ENCODE peak calls at places on chromosomes 13 and 19, in nine cellular contexts. One of them, this sample, is unnamed.

GRCh38 chr19:5001547-5002131 is 32.7 kb downstream of the KDM4B start:
- DNase-seq in RWPE1: peak; percentile 30
- DNase-seq in pancreas: no peak
- DNase-seq in GM23338: peak; percentile 75
- DNase-seq in ascending aorta: no peak
- DNase-seq in stomach: no peak
- DNase-seq in A549: peak; percentile 62
- DNase-seq in HCT116: peak; percentile 32
- DNase-seq in tibial nerve: no peak
- DNase-seq in this sample: peak; percentile 54

GRCh38 chr13:104008571-104009435 is 942.6 kb upstream of the SLC10A2 start:
- DNase-seq in pancreas: no peak
- DNase-seq in tibial nerve: no peak
- DNase-seq in A549: no peak
- DNase-seq in ascending aorta: no peak
- DNase-seq in GM23338: no peak
- DNase-seq in HCT116: no peak
- DNase-seq in stomach: no peak
- DNase-seq in RWPE1: no peak
- DNase-seq in this sample: no peak

GRCh38 chr19:10977773-10978155 is 16.9 kb downstream of the SMARCA4 start:
- DNase-seq in HCT116: no peak
- DNase-seq in stomach: no peak
- DNase-seq in tibial nerve: no peak
- DNase-seq in pancreas: no peak
- DNase-seq in A549: no peak
- DNase-seq in RWPE1: no peak
- DNase-seq in ascending aorta: no peak
- DNase-seq in GM23338: no peak
- DNase-seq in this sample: no peak

GRCh38 chr13:112616586-112617381 is 28.8 kb upstream of the TUBGCP3 start:
- DNase-seq in A549: peak; percentile 51
- DNase-seq in ascending aorta: no peak
- DNase-seq in stomach: no peak
- DNase-seq in GM23338: peak; percentile 75
- DNase-seq in RWPE1: no peak
- DNase-seq in HCT116: peak; percentile 55
- DNase-seq in tibial nerve: no peak
- DNase-seq in pancreas: no peak
- DNase-seq in this sample: no peak

GRCh38 chr13:101217086-101217485 is 199.2 kb downstream of the NALCN start:
- DNase-seq in A549: no peak
- DNase-seq in ascending aorta: no peak
- DNase-seq in tibial nerve: no peak
- DNase-seq in RWPE1: no peak
- DNase-seq in pancreas: no peak
- DNase-seq in HCT116: no peak
- DNase-seq in GM23338: no peak
- DNase-seq in stomach: no peak
- DNase-seq in this sample: no peak

GRCh38 chr13:21703846-21704245 is 33.0 kb downstream of the FGF9 start:
- DNase-seq in RWPE1: peak; percentile 11
- DNase-seq in HCT116: no peak
- DNase-seq in A549: peak; percentile 18
- DNase-seq in GM23338: no peak
- DNase-seq in stomach: no peak
- DNase-seq in ascending aorta: no peak
- DNase-seq in tibial nerve: no peak
- DNase-seq in pancreas: no peak
- DNase-seq in this sample: no peak

GRCh38 chr13:28529836-28530235 is 34.9 kb upstream of the FLT1 start:
- DNase-seq in tibial nerve: no peak
- DNase-seq in pancreas: no peak
- DNase-seq in A549: no peak
- DNase-seq in HCT116: no peak
- DNase-seq in ascending aorta: no peak
- DNase-seq in GM23338: no peak
- DNase-seq in stomach: no peak
- DNase-seq in RWPE1: no peak
- DNase-seq in this sample: no peak

GRCh38 chr19:8194528-8195275 is 14.5 kb upstream of the CERS4 start:
- DNase-seq in HCT116: no peak
- DNase-seq in GM23338: no peak
- DNase-seq in A549: no peak
- DNase-seq in tibial nerve: no peak
- DNase-seq in ascending aorta: no peak
- DNase-seq in pancreas: no peak
- DNase-seq in RWPE1: no peak
- DNase-seq in stomach: peak; percentile 35
- DNase-seq in this sample: no peak

GRCh38 chr19:34291235-34291634 is 36.9 kb downstream of the GARRE1 start:
- DNase-seq in A549: no peak
- DNase-seq in stomach: no peak
- DNase-seq in ascending aorta: no peak
- DNase-seq in RWPE1: no peak
- DNase-seq in HCT116: no peak
- DNase-seq in pancreas: no peak
- DNase-seq in GM23338: no peak
- DNase-seq in tibial nerve: no peak
- DNase-seq in this sample: no peak

GRCh38 chr19:50516456-50516855 is 2.7 kb upstream of the ASPDH start:
- DNase-seq in HCT116: no peak
- DNase-seq in ascending aorta: no peak
- DNase-seq in pancreas: no peak
- DNase-seq in GM23338: peak; percentile 63
- DNase-seq in RWPE1: no peak
- DNase-seq in A549: no peak
- DNase-seq in stomach: no peak
- DNase-seq in tibial nerve: no peak
- DNase-seq in this sample: no peak

GRCh38 chr19:51398096-51398704 is 7.8 kb upstream of the C19orf84 start:
- DNase-seq in A549: peak; percentile 49
- DNase-seq in stomach: no peak
- DNase-seq in RWPE1: peak; percentile 29
- DNase-seq in HCT116: no peak
- DNase-seq in ascending aorta: no peak
- DNase-seq in pancreas: no peak
- DNase-seq in tibial nerve: no peak
- DNase-seq in GM23338: peak; percentile 70
- DNase-seq in this sample: no peak

GRCh38 chr13:39773833-39774232 is 118.4 kb downstream of the COG6 start:
- DNase-seq in A549: no peak
- DNase-seq in HCT116: no peak
- DNase-seq in GM23338: no peak
- DNase-seq in tibial nerve: no peak
- DNase-seq in ascending aorta: no peak
- DNase-seq in stomach: no peak
- DNase-seq in pancreas: no peak
- DNase-seq in RWPE1: no peak
- DNase-seq in this sample: no peak

GRCh38 chr19:4431808-4432674 is 25.6 kb downstream of the UBXN6 start:
- DNase-seq in A549: no peak
- DNase-seq in HCT116: no peak
- DNase-seq in GM23338: no peak
- DNase-seq in stomach: no peak
- DNase-seq in pancreas: no peak
- DNase-seq in ascending aorta: no peak
- DNase-seq in RWPE1: no peak
- DNase-seq in tibial nerve: no peak
- DNase-seq in this sample: no peak

GRCh38 chr13:76293751-76294150 is 592.5 kb downstream of the KCTD12 start:
- DNase-seq in A549: peak; percentile 1
- DNase-seq in RWPE1: no peak
- DNase-seq in HCT116: no peak
- DNase-seq in stomach: no peak
- DNase-seq in GM23338: no peak
- DNase-seq in pancreas: no peak
- DNase-seq in tibial nerve: no peak
- DNase-seq in ascending aorta: no peak
- DNase-seq in this sample: no peak

GRCh38 chr13:87669379-87669978 is 1.7 kb upstream of the SLITRK5 start:
- DNase-seq in RWPE1: no peak
- DNase-seq in pancreas: no peak
- DNase-seq in GM23338: peak; percentile 76
- DNase-seq in ascending aorta: no peak
- DNase-seq in A549: peak; percentile 66
- DNase-seq in tibial nerve: no peak
- DNase-seq in HCT116: no peak
- DNase-seq in stomach: no peak
- DNase-seq in this sample: peak; percentile 14

GRCh38 chr19:51511353-51511752 is 9.8 kb upstream of the SIGLEC12 start:
- DNase-seq in pancreas: no peak
- DNase-seq in tibial nerve: no peak
- DNase-seq in A549: peak; percentile 19
- DNase-seq in HCT116: peak; percentile 7
- DNase-seq in GM23338: peak; percentile 85
- DNase-seq in RWPE1: no peak
- DNase-seq in stomach: no peak
- DNase-seq in ascending aorta: no peak
- DNase-seq in this sample: no peak

GRCh38 chr13:114319441-114319871 is 5.2 kb downstream of the CHAMP1 start:
- DNase-seq in stomach: no peak
- DNase-seq in ascending aorta: no peak
- DNase-seq in HCT116: no peak
- DNase-seq in A549: no peak
- DNase-seq in pancreas: no peak
- DNase-seq in RWPE1: no peak
- DNase-seq in tibial nerve: no peak
- DNase-seq in GM23338: no peak
- DNase-seq in this sample: no peak

GRCh38 chr13:48875071-48875470 is 100.6 kb upstream of the FNDC3A start:
- DNase-seq in tibial nerve: no peak
- DNase-seq in RWPE1: no peak
- DNase-seq in HCT116: no peak
- DNase-seq in A549: no peak
- DNase-seq in ascending aorta: no peak
- DNase-seq in GM23338: peak; percentile 53
- DNase-seq in stomach: no peak
- DNase-seq in pancreas: no peak
- DNase-seq in this sample: no peak

GRCh38 chr13:66323695-66324094 is 906.4 kb downstream of the PCDH9 start:
- DNase-seq in pancreas: no peak
- DNase-seq in tibial nerve: no peak
- DNase-seq in GM23338: no peak
- DNase-seq in stomach: no peak
- DNase-seq in A549: no peak
- DNase-seq in RWPE1: no peak
- DNase-seq in ascending aorta: no peak
- DNase-seq in HCT116: no peak
- DNase-seq in this sample: no peak

GRCh38 chr13:108769213-108770070 is 140.0 kb downstream of the MYO16 start:
- DNase-seq in A549: peak; percentile 66
- DNase-seq in ascending aorta: no peak
- DNase-seq in stomach: no peak
- DNase-seq in tibial nerve: no peak
- DNase-seq in GM23338: no peak
- DNase-seq in pancreas: no peak
- DNase-seq in HCT116: no peak
- DNase-seq in RWPE1: peak; percentile 27
- DNase-seq in this sample: no peak

GRCh38 chr13:30892966-30893365 is 13.1 kb upstream of the MEDAG start:
- DNase-seq in ascending aorta: peak; percentile 86
- DNase-seq in pancreas: no peak
- DNase-seq in stomach: no peak
- DNase-seq in RWPE1: no peak
- DNase-seq in HCT116: peak; percentile 77
- DNase-seq in A549: peak; percentile 53
- DNase-seq in GM23338: peak; percentile 87
- DNase-seq in tibial nerve: peak; percentile 59
- DNase-seq in this sample: peak; percentile 14

GRCh38 chr13:110528911-110529310 is 32.6 kb downstream of the RAB20 start:
- DNase-seq in GM23338: no peak
- DNase-seq in pancreas: no peak
- DNase-seq in HCT116: no peak
- DNase-seq in tibial nerve: no peak
- DNase-seq in ascending aorta: no peak
- DNase-seq in A549: no peak
- DNase-seq in RWPE1: no peak
- DNase-seq in stomach: no peak
- DNase-seq in this sample: no peak

GRCh38 chr13:94599877-94600276 is 1.8 kb upstream of the GPR180 start:
- DNase-seq in A549: no peak
- DNase-seq in GM23338: no peak
- DNase-seq in pancreas: no peak
- DNase-seq in tibial nerve: no peak
- DNase-seq in HCT116: no peak
- DNase-seq in RWPE1: no peak
- DNase-seq in ascending aorta: no peak
- DNase-seq in stomach: no peak
- DNase-seq in this sample: no peak
- H3K27ac ChIP-seq in A549: no peak overlapping the region
- H3K27ac ChIP-seq in GM23338: no peak overlapping the region
- H3K27ac ChIP-seq in pancreas: no peak overlapping the region
- H3K27ac ChIP-seq in tibial nerve: no peak overlapping the region
- H3K27ac ChIP-seq in HCT116: no peak overlapping the region
- H3K27ac ChIP-seq in RWPE1: no peak overlapping the region
- H3K27ac ChIP-seq in ascending aorta: no peak overlapping the region
- H3K27ac ChIP-seq in stomach: no peak overlapping the region
- H3K27ac ChIP-seq in this sample: no peak overlapping the region

GRCh38 chr19:16200038-16200775 is 2.5 kb downstream of the AP1M1 start:
- DNase-seq in RWPE1: no peak
- DNase-seq in HCT116: no peak
- DNase-seq in tibial nerve: peak; percentile 61
- DNase-seq in A549: peak; percentile 35
- DNase-seq in pancreas: no peak
- DNase-seq in ascending aorta: peak; percentile 72
- DNase-seq in GM23338: peak; percentile 21
- DNase-seq in stomach: no peak
- DNase-seq in this sample: no peak
- H3K27ac ChIP-seq in RWPE1: peak overlapping the region; percentile 81
- H3K27ac ChIP-seq in HCT116: no peak overlapping the region
- H3K27ac ChIP-seq in tibial nerve: no peak overlapping the region
- H3K27ac ChIP-seq in A549: no peak overlapping the region
- H3K27ac ChIP-seq in pancreas: no peak overlapping the region
- H3K27ac ChIP-seq in ascending aorta: peak overlapping the region; percentile 32
- H3K27ac ChIP-seq in GM23338: no peak overlapping the region
- H3K27ac ChIP-seq in stomach: peak overlapping the region; percentile 86
- H3K27ac ChIP-seq in this sample: no peak overlapping the region

GRCh38 chr19:56080669-56081401 is 40.3 kb downstream of the ZNF787 start:
- DNase-seq in GM23338: peak; percentile 93
- DNase-seq in ascending aorta: peak; percentile 81
- DNase-seq in pancreas: peak; percentile 84
- DNase-seq in HCT116: peak; percentile 39
- DNase-seq in stomach: peak; percentile 86
- DNase-seq in A549: peak; percentile 65
- DNase-seq in RWPE1: peak; percentile 44
- DNase-seq in tibial nerve: peak; percentile 75
- DNase-seq in this sample: peak; percentile 85
- H3K27ac ChIP-seq in GM23338: no peak overlapping the region
- H3K27ac ChIP-seq in ascending aorta: no peak overlapping the region
- H3K27ac ChIP-seq in pancreas: no peak overlapping the region
- H3K27ac ChIP-seq in HCT116: no peak overlapping the region
- H3K27ac ChIP-seq in stomach: no peak overlapping the region
- H3K27ac ChIP-seq in A549: no peak overlapping the region
- H3K27ac ChIP-seq in RWPE1: no peak overlapping the region
- H3K27ac ChIP-seq in tibial nerve: no peak overlapping the region
- H3K27ac ChIP-seq in this sample: no peak overlapping the region

DNA sequence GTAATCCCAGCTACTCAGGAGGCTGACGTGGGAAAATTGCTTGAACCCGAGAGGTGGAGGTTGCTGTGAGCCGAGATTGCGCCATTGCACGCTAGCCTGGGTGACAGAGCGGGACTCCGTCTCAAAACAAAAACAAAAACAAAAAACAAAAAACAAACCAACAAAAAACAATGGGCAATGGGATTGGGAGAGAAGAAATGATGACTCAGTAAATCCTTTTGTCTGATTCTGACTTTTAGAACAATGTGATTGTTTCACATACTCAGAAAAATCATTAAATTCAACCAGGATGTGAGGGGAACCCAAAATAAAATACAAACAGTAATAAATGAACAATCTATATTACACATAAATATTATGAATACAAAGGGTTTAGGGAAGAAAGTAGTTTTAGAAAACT is 5.1 kb downstream of the ZNF565 start:
- DNase-seq in RWPE1: no peak
- DNase-seq in pancreas: no peak
- DNase-seq in GM23338: no peak
- DNase-seq in HCT116: no peak
- DNase-seq in A549: no peak
- DNase-seq in ascending aorta: no peak
- DNase-seq in tibial nerve: no peak
- DNase-seq in stomach: no peak
- DNase-seq in this sample: no peak
- H3K27ac ChIP-seq in RWPE1: no peak overlapping the region
- H3K27ac ChIP-seq in pancreas: no peak overlapping the region
- H3K27ac ChIP-seq in GM23338: no peak overlapping the region
- H3K27ac ChIP-seq in HCT116: no peak overlapping the region
- H3K27ac ChIP-seq in A549: no peak overlapping the region
- H3K27ac ChIP-seq in ascending aorta: no peak overlapping the region
- H3K27ac ChIP-seq in tibial nerve: no peak overlapping the region
- H3K27ac ChIP-seq in stomach: no peak overlapping the region
- H3K27ac ChIP-seq in this sample: no peak overlapping the region

This sample was measured in thyroid gland.